ENCODE peak calls at places on chromosomes 7 and 10, in eight cellular contexts. One of them, this sample, is unnamed.

GRCh38 chr7:20214787-20215669 is 2.2 kb downstream of the MACC1 start:
- DNase-seq in AG20443: no peak
- DNase-seq in activated T-helper 1 cell treated with Interleukin-2 at 50 U/mL for 16 hours: no peak
- DNase-seq in right atrium auricular region: no peak
- DNase-seq in GM04504: no peak
- DNase-seq in KG1: no peak
- DNase-seq in cerebellar cortex: no peak
- DNase-seq in activated CD8-positive, alpha-beta memory T cell treated with anti-CD3 and anti-CD28 coated beads, Interleukin-2, amount 50 U/mL, for 4 hours: no peak
- DNase-seq in this sample: no peak

GRCh38 chr10:80468806-80469421 is 14.8 kb downstream of the TSPAN14 start:
- DNase-seq in AG20443: no peak
- DNase-seq in activated T-helper 1 cell treated with Interleukin-2 at 50 U/mL for 16 hours: no peak
- DNase-seq in right atrium auricular region: no peak
- DNase-seq in GM04504: no peak
- DNase-seq in KG1: no peak
- DNase-seq in cerebellar cortex: no peak
- DNase-seq in activated CD8-positive, alpha-beta memory T cell treated with anti-CD3 and anti-CD28 coated beads, Interleukin-2, amount 50 U/mL, for 4 hours: no peak
- DNase-seq in this sample: no peak

GRCh38 chr7:114979388-114979787 is 57.5 kb downstream of the MDFIC start:
- DNase-seq in AG20443: peak
- DNase-seq in activated T-helper 1 cell treated with Interleukin-2 at 50 U/mL for 16 hours: no peak
- DNase-seq in right atrium auricular region: peak
- DNase-seq in GM04504: no peak
- DNase-seq in KG1: no peak
- DNase-seq in cerebellar cortex: no peak
- DNase-seq in activated CD8-positive, alpha-beta memory T cell treated with anti-CD3 and anti-CD28 coated beads, Interleukin-2, amount 50 U/mL, for 4 hours: no peak
- DNase-seq in this sample: no peak

GRCh38 chr7:45325378-45325777 is 167.8 kb downstream of the RAMP3 start:
- DNase-seq in AG20443: no peak
- DNase-seq in activated T-helper 1 cell treated with Interleukin-2 at 50 U/mL for 16 hours: no peak
- DNase-seq in right atrium auricular region: no peak
- DNase-seq in GM04504: no peak
- DNase-seq in KG1: no peak
- DNase-seq in cerebellar cortex: no peak
- DNase-seq in activated CD8-positive, alpha-beta memory T cell treated with anti-CD3 and anti-CD28 coated beads, Interleukin-2, amount 50 U/mL, for 4 hours: no peak
- DNase-seq in this sample: no peak

GRCh38 chr7:140026935-140027334 is 35.8 kb downstream of the PARP12 start:
- DNase-seq in AG20443: no peak
- DNase-seq in activated T-helper 1 cell treated with Interleukin-2 at 50 U/mL for 16 hours: no peak
- DNase-seq in right atrium auricular region: no peak
- DNase-seq in GM04504: no peak
- DNase-seq in KG1: no peak
- DNase-seq in cerebellar cortex: no peak
- DNase-seq in activated CD8-positive, alpha-beta memory T cell treated with anti-CD3 and anti-CD28 coated beads, Interleukin-2, amount 50 U/mL, for 4 hours: no peak
- DNase-seq in this sample: no peak

GRCh38 chr7:30931161-30931926 is 19.7 kb downstream of the AQP1 start:
- DNase-seq in AG20443: peak
- DNase-seq in activated T-helper 1 cell treated with Interleukin-2 at 50 U/mL for 16 hours: no peak
- DNase-seq in right atrium auricular region: peak
- DNase-seq in GM04504: peak
- DNase-seq in KG1: no peak
- DNase-seq in cerebellar cortex: no peak
- DNase-seq in activated CD8-positive, alpha-beta memory T cell treated with anti-CD3 and anti-CD28 coated beads, Interleukin-2, amount 50 U/mL, for 4 hours: no peak
- DNase-seq in this sample: no peak

GRCh38 chr10:48496831-48497792 is 107.8 kb downstream of the ARHGAP22 start:
- DNase-seq in AG20443: peak
- DNase-seq in activated T-helper 1 cell treated with Interleukin-2 at 50 U/mL for 16 hours: no peak
- DNase-seq in right atrium auricular region: peak
- DNase-seq in GM04504: peak
- DNase-seq in KG1: no peak
- DNase-seq in cerebellar cortex: no peak
- DNase-seq in activated CD8-positive, alpha-beta memory T cell treated with anti-CD3 and anti-CD28 coated beads, Interleukin-2, amount 50 U/mL, for 4 hours: no peak
- DNase-seq in this sample: peak

GRCh38 chr7:98081351-98081750 is 25.3 kb upstream of the LMTK2 start:
- DNase-seq in AG20443: no peak
- DNase-seq in activated T-helper 1 cell treated with Interleukin-2 at 50 U/mL for 16 hours: no peak
- DNase-seq in right atrium auricular region: no peak
- DNase-seq in GM04504: no peak
- DNase-seq in KG1: no peak
- DNase-seq in cerebellar cortex: no peak
- DNase-seq in activated CD8-positive, alpha-beta memory T cell treated with anti-CD3 and anti-CD28 coated beads, Interleukin-2, amount 50 U/mL, for 4 hours: no peak
- DNase-seq in this sample: no peak

GRCh38 chr10:104577861-104578480 is 63.1 kb upstream of the SORCS3 start:
- DNase-seq in AG20443: no peak
- DNase-seq in activated T-helper 1 cell treated with Interleukin-2 at 50 U/mL for 16 hours: no peak
- DNase-seq in right atrium auricular region: no peak
- DNase-seq in GM04504: no peak
- DNase-seq in KG1: no peak
- DNase-seq in cerebellar cortex: no peak
- DNase-seq in activated CD8-positive, alpha-beta memory T cell treated with anti-CD3 and anti-CD28 coated beads, Interleukin-2, amount 50 U/mL, for 4 hours: no peak
- DNase-seq in this sample: no peak

GRCh38 chr7:22420973-22421635 is 64.2 kb upstream of the RAPGEF5 start:
- DNase-seq in AG20443: no peak
- DNase-seq in activated T-helper 1 cell treated with Interleukin-2 at 50 U/mL for 16 hours: no peak
- DNase-seq in right atrium auricular region: no peak
- DNase-seq in GM04504: no peak
- DNase-seq in KG1: no peak
- DNase-seq in cerebellar cortex: no peak
- DNase-seq in activated CD8-positive, alpha-beta memory T cell treated with anti-CD3 and anti-CD28 coated beads, Interleukin-2, amount 50 U/mL, for 4 hours: no peak
- DNase-seq in this sample: no peak

GRCh38 chr7:41785840-41786239 is 83.0 kb upstream of the INHBA start:
- DNase-seq in AG20443: no peak
- DNase-seq in activated T-helper 1 cell treated with Interleukin-2 at 50 U/mL for 16 hours: no peak
- DNase-seq in right atrium auricular region: no peak
- DNase-seq in GM04504: no peak
- DNase-seq in KG1: no peak
- DNase-seq in cerebellar cortex: no peak
- DNase-seq in activated CD8-positive, alpha-beta memory T cell treated with anti-CD3 and anti-CD28 coated beads, Interleukin-2, amount 50 U/mL, for 4 hours: no peak
- DNase-seq in this sample: no peak

GRCh38 chr7:95609277-95609971 is 13.1 kb upstream of the PDK4 start:
- DNase-seq in AG20443: peak
- DNase-seq in activated T-helper 1 cell treated with Interleukin-2 at 50 U/mL for 16 hours: no peak
- DNase-seq in right atrium auricular region: no peak
- DNase-seq in GM04504: peak
- DNase-seq in KG1: no peak
- DNase-seq in cerebellar cortex: no peak
- DNase-seq in activated CD8-positive, alpha-beta memory T cell treated with anti-CD3 and anti-CD28 coated beads, Interleukin-2, amount 50 U/mL, for 4 hours: no peak
- DNase-seq in this sample: no peak

GRCh38 chr10:95308389-95309302 is 17.8 kb upstream of the PDLIM1 start:
- DNase-seq in AG20443: peak
- DNase-seq in activated T-helper 1 cell treated with Interleukin-2 at 50 U/mL for 16 hours: no peak
- DNase-seq in right atrium auricular region: peak
- DNase-seq in GM04504: peak
- DNase-seq in KG1: no peak
- DNase-seq in cerebellar cortex: no peak
- DNase-seq in activated CD8-positive, alpha-beta memory T cell treated with anti-CD3 and anti-CD28 coated beads, Interleukin-2, amount 50 U/mL, for 4 hours: no peak
- DNase-seq in this sample: peak

GRCh38 chr10:104349623-104350142 is 4.0 kb upstream of the CFAP58 start:
- DNase-seq in AG20443: no peak
- DNase-seq in activated T-helper 1 cell treated with Interleukin-2 at 50 U/mL for 16 hours: no peak
- DNase-seq in right atrium auricular region: no peak
- DNase-seq in GM04504: no peak
- DNase-seq in KG1: no peak
- DNase-seq in cerebellar cortex: no peak
- DNase-seq in activated CD8-positive, alpha-beta memory T cell treated with anti-CD3 and anti-CD28 coated beads, Interleukin-2, amount 50 U/mL, for 4 hours: no peak
- DNase-seq in this sample: no peak